ENCODE peak calls at places on chromosome 15, in seven cellular contexts. A is lower lobe of right lung, C is choroid plexus epithelial cell, V is cardiac fibroblast, E is progenitor cell of endocrine pancreas, S is neural progenitor cell, X is Calu3. N is an unnamed sample.

GRCh38 chr15:60358935-60359672 is 38.7 kb downstream of the ANXA2 start:
- DNase-seq in X (no peak), S (no peak), E (no peak), C (peak), A (no peak), V (peak), N (no peak)

GRCh38 chr15:75420698-75421097 is 30.8 kb downstream of the SIN3A start:
- DNase-seq in V (peak), A (no peak), C (peak), X (no peak), E (no peak), S (no peak), N (no peak)

GRCh38 chr15:73233623-73234022 is 135.1 kb downstream of the HCN4 start:
- DNase-seq in X (no peak), V (peak), A (no peak), C (no peak), S (no peak), E (no peak), N (no peak)

GRCh38 chr15:71093089-71094024 is 21.9 kb upstream of the THSD4 start:
- DNase-seq in C (peak), X (peak), E (no peak), V (peak), A (no peak), S (no peak), N (no peak)

GRCh38 chr15:25054943-25055342 is 100.2 kb downstream of the SNRPN start:
- DNase-seq in X (no peak), S (no peak), C (no peak), E (no peak), A (no peak), V (no peak), N (no peak)

GRCh38 chr15:74723754-74724334 is 1.5 kb downstream of the CYP1A1 start:
- DNase-seq in V (peak), E (no peak), S (peak), X (peak), C (peak), A (no peak), N (no peak)

GRCh38 chr15:98927057-98927456 is 80.5 kb downstream of the PGPEP1L start:
- DNase-seq in S (no peak), A (no peak), V (no peak), E (no peak), X (no peak), C (peak), N (no peak)

GRCh38 chr15:85118581-85118980 is 136.9 kb downstream of the PDE8A start:
- DNase-seq in A (no peak), S (no peak), V (no peak), C (no peak), E (no peak), X (no peak), N (no peak)

GRCh38 chr15:89553632-89554031 is 21.6 kb upstream of the TICRR start:
- DNase-seq in E (no peak), V (no peak), S (no peak), X (no peak), A (no peak), C (no peak), N (no peak)

GRCh38 chr15:51312754-51313390 is 25.5 kb downstream of the CYP19A1 start:
- DNase-seq in A (no peak), V (peak), C (no peak), S (no peak), X (no peak), E (no peak), N (no peak)

GRCh38 chr15:55695432-55695831 is 47.5 kb downstream of the PRTG start:
- DNase-seq in V (peak), C (no peak), A (no peak), S (peak), E (no peak), X (no peak), N (no peak)

GRCh38 chr15:31304736-31305365 is 21.8 kb upstream of the KLF13 start:
- DNase-seq in E (no peak), A (no peak), C (peak), X (no peak), V (no peak), S (no peak), N (no peak)

GRCh38 chr15:63372753-63373152 is 8.9 kb downstream of the CA12 start:
- DNase-seq in S (no peak), A (no peak), X (no peak), V (no peak), C (no peak), E (no peak), N (no peak)

GRCh38 chr15:74289671-74290070 is 53.5 kb downstream of the CCDC33 start:
- DNase-seq in A (no peak), V (no peak), S (no peak), C (no peak), X (no peak), E (no peak), N (no peak)

GRCh38 chr15:95684693-95685115 is 645.8 kb upstream of the NR2F2 start:
- DNase-seq in V (peak), S (no peak), C (peak), E (no peak), A (no peak), X (peak), N (no peak)
- TF ChIP-seq CTCF in V (no peak), S (no peak), C (no peak), E (no peak), A (no peak), X (no peak), N (no peak)

GRCh38 chr15:56739964-56740640 is 6.8 kb upstream of the ZNF280D start:
- DNase-seq in E (no peak), C (no peak), X (no peak), V (peak), A (no peak), S (no peak), N (no peak)
- TF ChIP-seq CTCF in E (no peak), C (peak), X (no peak), V (peak), A (peak), S (peak), N (no peak)

GRCh38 chr15:76429661-76430060 is 93.1 kb downstream of the ISL2 start:
- DNase-seq in X (no peak), V (no peak), E (no peak), A (no peak), C (no peak), S (peak), N (no peak)
- TF ChIP-seq CTCF in X (no peak), V (no peak), E (no peak), A (no peak), C (no peak), S (no peak), N (no peak)

GRCh38 chr15:41894251-41894790 is 468 bp upstream of the SPTBN5 start:
- DNase-seq in X (no peak), C (no peak), S (no peak), A (no peak), V (no peak), E (no peak), N (no peak)
- TF ChIP-seq CTCF in X (no peak), C (no peak), S (no peak), A (no peak), V (no peak), E (no peak), N (no peak)

DNA sequence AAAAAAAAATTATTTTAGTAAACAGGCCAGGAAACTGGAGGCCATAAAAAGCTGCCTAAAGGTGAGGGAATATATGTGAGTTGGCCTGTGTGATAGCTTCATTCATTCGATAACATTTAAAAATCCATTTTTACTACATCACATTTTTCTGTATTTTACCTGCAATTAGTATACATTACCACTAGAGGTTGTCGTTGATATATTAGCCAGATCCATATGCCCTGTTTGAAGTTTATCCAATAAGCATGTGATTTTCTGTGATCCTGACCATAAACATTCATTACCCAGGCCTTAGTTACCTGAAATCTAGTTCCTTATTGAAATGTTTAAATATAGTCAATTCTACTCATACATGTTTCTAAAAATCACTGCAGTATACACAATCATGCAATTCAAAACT is 71.4 kb downstream of the ARNT2 start:
- DNase-seq in S (no peak), A (no peak), E (no peak), X (no peak), V (peak), C (no peak), N (no peak)
- TF ChIP-seq CTCF in S (peak), A (no peak), E (peak), X (no peak), V (peak), C (peak), N (no peak)

GRCh38 chr15:96858693-96859092 is 528.2 kb downstream of the NR2F2 start:
- DNase-seq in C (no peak), S (no peak), E (no peak), X (no peak), A (no peak), V (no peak), N (no peak)

DNA sequence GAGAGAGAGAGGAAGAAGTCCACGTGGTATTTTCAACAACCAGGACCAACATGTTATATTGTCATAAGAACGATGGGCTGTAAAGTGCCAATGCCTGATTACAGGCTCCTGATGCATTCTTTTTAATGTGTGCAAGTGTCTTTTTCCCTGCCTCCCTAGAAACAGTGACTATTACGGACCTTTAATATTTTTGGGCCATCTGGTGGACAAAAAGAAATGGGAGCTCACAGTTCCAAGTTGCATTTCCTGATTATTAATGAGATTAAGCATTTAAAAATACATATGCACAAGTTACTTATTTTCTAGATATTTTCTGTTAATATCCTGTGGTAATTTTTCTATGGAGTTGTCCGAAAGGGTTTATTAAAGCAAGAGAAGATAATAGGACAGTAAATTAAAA is 530.2 kb downstream of the NR2F2 start:
- DNase-seq in X (no peak), A (no peak), C (peak), V (peak), E (no peak), S (no peak), N (no peak)
- TF ChIP-seq CTCF in X (no peak), A (no peak), C (peak), V (peak), E (no peak), S (no peak), N (peak)

GRCh38 chr15:37134244-37134643 is 33.9 kb upstream of the MEIS2 start:
- DNase-seq in C (no peak), V (no peak), X (no peak), A (no peak), E (no peak), S (no peak), N (no peak)

GRCh38 chr15:37135225-37135624 is 34.9 kb upstream of the MEIS2 start:
- DNase-seq in S (peak), V (no peak), C (peak), X (no peak), E (no peak), A (no peak), N (no peak)

GRCh38 chr15:37134699-37135131 is 34.4 kb upstream of the MEIS2 start:
- DNase-seq in C (peak), X (peak), E (no peak), S (peak), A (no peak), V (peak), N (no peak)

GRCh38 chr15:37132826-37133417 is 32.6 kb upstream of the MEIS2 start:
- DNase-seq in X (no peak), S (no peak), A (no peak), C (no peak), V (no peak), E (no peak), N (no peak)

GRCh38 chr15:37133619-37134018 is 33.3 kb upstream of the MEIS2 start:
- DNase-seq in A (no peak), S (no peak), E (no peak), V (peak), C (peak), X (no peak), N (no peak)
- TF ChIP-seq CTCF in A (peak), S (peak), E (no peak), V (peak), C (peak), X (no peak), N (no peak)

DNA sequence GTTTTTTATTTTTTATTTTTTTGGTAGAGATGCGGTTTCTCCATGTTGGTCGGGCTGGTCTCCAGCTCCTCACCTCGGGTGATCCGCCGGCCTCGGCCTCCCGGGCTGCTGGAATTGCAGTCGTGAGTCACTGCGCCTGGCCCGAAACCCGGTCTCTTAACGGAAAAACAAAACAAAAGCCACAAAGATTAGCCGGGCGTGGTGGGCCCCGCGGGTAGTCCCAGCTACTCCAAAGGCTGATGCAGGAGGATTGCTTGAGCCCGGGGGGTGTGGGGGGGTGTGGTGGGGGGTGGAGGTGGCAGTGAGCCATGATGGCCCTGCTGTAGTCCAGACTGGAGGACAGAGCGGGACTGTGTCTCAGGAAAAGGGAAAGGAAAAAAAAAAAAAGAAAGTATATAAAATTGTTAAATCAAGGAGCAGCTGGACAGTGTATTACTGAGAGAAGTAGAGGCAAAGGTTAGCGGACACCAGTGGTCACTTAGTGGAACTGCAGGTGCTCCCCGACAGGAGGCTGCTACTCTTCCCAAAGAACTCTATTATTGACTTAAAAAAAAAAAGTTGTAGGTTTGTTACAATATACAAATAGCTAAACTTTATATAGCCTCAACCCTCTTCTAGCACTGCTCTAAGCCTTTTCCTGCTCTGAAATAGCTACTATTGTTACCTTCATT is 30.3 kb upstream of the TUBGCP5 start:
- DNase-seq in C (no peak), V (no peak), E (no peak), X (no peak), A (no peak), S (peak), N (no peak)
- TF ChIP-seq CTCF in C (peak), V (no peak), E (peak), X (no peak), A (no peak), S (peak), N (no peak)

GRCh38 chr15:29935296-29936020 is 113.2 kb upstream of the TJP1 start:
- DNase-seq in C (no peak), X (peak), V (no peak), E (no peak), A (no peak), S (no peak), N (no peak)
- TF ChIP-seq CTCF in C (peak), X (no peak), V (peak), E (no peak), A (peak), S (no peak), N (peak)

N was measured in tibial nerve.